ENCODE peak calls at places on chromosome 1, in six cellular contexts. D, S, A, W, I and N are unnamed samples.
A peak's percentile ranks its signal among the peaks of the same experiment; 100 is the strongest.

GRCh38 chr1:59453297-59453970 is 156.5 kb downstream of the FGGY start:
- DNase-seq in D (no peak), S (no peak), A (no peak), W (no peak), I (no peak), N (no peak)

GRCh38 chr1:99464738-99465137 is 181.2 kb upstream of the PALMD start:
- DNase-seq in D (no peak), S (no peak), A (no peak), W (no peak), I (no peak), N (no peak)

GRCh38 chr1:92804721-92805169 is 19.8 kb upstream of the EVI5 start:
- DNase-seq in D (peak; percentile 41), S (peak; percentile 61), A (peak; percentile 88), W (no peak), I (peak; percentile 97), N (peak; percentile 27)

GRCh38 chr1:33029921-33030320 is 6.8 kb downstream of the AK2 start:
- DNase-seq in D (no peak), S (peak; percentile 4), A (no peak), W (no peak), I (no peak), N (no peak)

GRCh38 chr1:78839704-78840277 is 166.7 kb downstream of the ADGRL4 start:
- DNase-seq in D (peak; percentile 23), S (peak; percentile 14), A (peak; percentile 29), W (peak; percentile 55), I (peak; percentile 69), N (peak; percentile 16)

GRCh38 chr1:24903011-24903461 is 27.0 kb downstream of the RUNX3 start:
- DNase-seq in D (no peak), S (no peak), A (no peak), W (peak; percentile 39), I (no peak), N (no peak)

GRCh38 chr1:21651214-21652042 is 17.7 kb downstream of the RAP1GAP start:
- DNase-seq in D (no peak), S (peak; percentile 94), A (peak; percentile 30), W (no peak), I (no peak), N (peak; percentile 59)

GRCh38 chr1:209884665-209885117 is 53.3 kb upstream of the SYT14 start:
- DNase-seq in D (peak; percentile 16), S (peak; percentile 45), A (peak; percentile 80), W (no peak), I (peak; percentile 97), N (no peak)

GRCh38 chr1:101259744-101260148 is 22.9 kb downstream of the S1PR1 start:
- DNase-seq in D (no peak), S (no peak), A (peak; percentile 49), W (no peak), I (peak; percentile 83), N (no peak)

GRCh38 chr1:15056515-15057285 is 96.8 kb upstream of the TMEM51 start:
- DNase-seq in D (no peak), S (peak; percentile 41), A (no peak), W (no peak), I (no peak), N (no peak)

GRCh38 chr1:203322480-203323179 is 17.3 kb downstream of the BTG2 start:
- DNase-seq in D (no peak), S (no peak), A (no peak), W (no peak), I (peak; percentile 83), N (no peak)

GRCh38 chr1:17013598-17014320 is 2.0 kb upstream of the ATP13A2 start:
- DNase-seq in D (no peak), S (no peak), A (no peak), W (no peak), I (no peak), N (no peak)

GRCh38 chr1:235858784-235859183 is 7.9 kb downstream of the LYST start:
- DNase-seq in D (no peak), S (no peak), A (peak; percentile 24), W (no peak), I (no peak), N (no peak)

GRCh38 chr1:178294654-178295053 is 200.8 kb downstream of the RASAL2 start:
- DNase-seq in D (no peak), S (no peak), A (no peak), W (no peak), I (no peak), N (no peak)

GRCh38 chr1:112460672-112461071 is 48.1 kb upstream of the WNT2B start:
- DNase-seq in D (peak; percentile 48), S (no peak), A (no peak), W (no peak), I (no peak), N (no peak)

GRCh38 chr1:212967767-212968166 is 17.4 kb downstream of the VASH2 start:
- DNase-seq in D (peak; percentile 45), S (peak; percentile 82), A (peak; percentile 81), W (no peak), I (no peak), N (peak; percentile 47)
- TF ChIP-seq JUN in D (no peak), S (no peak), A (no peak), W (no peak), I (no peak), N (no peak)

GRCh38 chr1:211641942-211642341 is 33.5 kb downstream of the NEK2 start:
- DNase-seq in D (no peak), S (no peak), A (no peak), W (no peak), I (no peak), N (no peak)

GRCh38 chr1:211639500-211640361 is 35.7 kb downstream of the NEK2 start:
- DNase-seq in D (peak; percentile 78), S (no peak), A (peak; percentile 38), W (no peak), I (peak; percentile 96), N (no peak)

GRCh38 chr1:211643324-211644212 is 31.9 kb downstream of the NEK2 start:
- DNase-seq in D (peak; percentile 96), S (peak; percentile 46), A (peak; percentile 39), W (peak; percentile 45), I (peak; percentile 63), N (no peak)

GRCh38 chr1:211644653-211645052 is 30.8 kb downstream of the NEK2 start:
- DNase-seq in D (no peak), S (no peak), A (no peak), W (no peak), I (no peak), N (no peak)

DNA sequence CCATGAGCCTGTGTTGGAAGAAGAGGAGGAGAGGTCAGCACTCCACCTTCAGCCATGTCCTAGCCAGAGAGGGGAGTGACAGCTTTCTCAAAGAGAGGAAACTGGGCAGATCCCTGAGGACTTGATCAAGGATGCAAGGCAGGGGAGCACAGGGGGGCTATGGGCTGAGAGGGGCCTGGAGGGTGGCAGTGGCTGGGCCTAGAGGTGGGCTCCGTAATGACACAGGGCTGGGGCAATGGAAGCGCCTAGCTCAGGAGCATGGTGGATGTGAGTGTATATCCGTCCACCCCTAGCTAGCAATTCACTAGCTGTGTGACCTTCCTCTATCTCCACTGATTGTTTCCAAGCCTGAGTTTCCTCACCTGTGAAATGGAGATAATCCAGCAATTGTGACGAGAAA is 32.6 kb downstream of the NEK2 start:
- DNase-seq in D (no peak), S (no peak), A (no peak), W (peak; percentile 31), I (no peak), N (no peak)
- TF ChIP-seq JUN in D (no peak), S (no peak), A (no peak), W (no peak), I (no peak), N (no peak)

GRCh38 chr1:194809665-194810064 is 1623.3 kb upstream of the B3GALT2 start:
- DNase-seq in D (no peak), S (no peak), A (no peak), W (no peak), I (no peak), N (no peak)

GRCh38 chr1:194807530-194808220 is 1621.3 kb upstream of the B3GALT2 start:
- DNase-seq in D (no peak), S (no peak), A (no peak), W (no peak), I (no peak), N (no peak)

GRCh38 chr1:194816859-194817258 is 1630.4 kb upstream of the B3GALT2 start:
- DNase-seq in D (no peak), S (no peak), A (no peak), W (no peak), I (no peak), N (no peak)

GRCh38 chr1:194818674-194819073 is 1632.3 kb upstream of the B3GALT2 start:
- DNase-seq in D (no peak), S (no peak), A (no peak), W (no peak), I (no peak), N (no peak)

DNA sequence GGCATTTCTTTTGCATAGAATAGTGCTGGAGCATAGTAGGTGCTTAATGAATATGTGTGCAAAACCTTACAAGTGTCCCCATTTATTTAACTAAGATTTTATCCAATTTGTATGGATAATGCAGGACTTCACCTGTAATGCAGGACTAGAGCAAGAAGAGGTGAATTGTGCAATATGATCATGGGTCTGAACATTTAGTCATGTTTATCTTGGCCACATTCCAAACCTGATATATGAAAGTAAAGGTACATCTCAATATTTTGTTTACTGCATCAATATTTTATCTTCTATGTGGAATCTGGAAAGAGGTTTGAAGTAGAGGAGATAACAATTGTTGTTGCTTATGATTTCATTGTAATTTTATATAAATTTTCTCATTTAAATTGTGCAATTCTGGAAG is 1626.7 kb upstream of the B3GALT2 start:
- DNase-seq in D (no peak), S (peak; percentile 12), A (no peak), W (no peak), I (no peak), N (no peak)
- TF ChIP-seq JUN in D (no peak), S (no peak), A (no peak), W (no peak), I (no peak), N (no peak)

GRCh38 chr1:220750126-220750525 is 2.0 kb downstream of the MTARC2 start:
- DNase-seq in D (no peak), S (no peak), A (no peak), W (no peak), I (peak; percentile 16), N (no peak)

GRCh38 chr1:220742520-220742919 is 5.6 kb upstream of the MTARC2 start:
- DNase-seq in D (no peak), S (no peak), A (no peak), W (no peak), I (no peak), N (no peak)

GRCh38 chr1:220751130-220751529 is 3.0 kb downstream of the MTARC2 start:
- DNase-seq in D (no peak), S (no peak), A (no peak), W (no peak), I (no peak), N (no peak)

GRCh38 chr1:220747426-220748090 is 564 bp upstream of the MTARC2 start:
- DNase-seq in D (no peak), S (no peak), A (no peak), W (no peak), I (no peak), N (no peak)

DNA sequence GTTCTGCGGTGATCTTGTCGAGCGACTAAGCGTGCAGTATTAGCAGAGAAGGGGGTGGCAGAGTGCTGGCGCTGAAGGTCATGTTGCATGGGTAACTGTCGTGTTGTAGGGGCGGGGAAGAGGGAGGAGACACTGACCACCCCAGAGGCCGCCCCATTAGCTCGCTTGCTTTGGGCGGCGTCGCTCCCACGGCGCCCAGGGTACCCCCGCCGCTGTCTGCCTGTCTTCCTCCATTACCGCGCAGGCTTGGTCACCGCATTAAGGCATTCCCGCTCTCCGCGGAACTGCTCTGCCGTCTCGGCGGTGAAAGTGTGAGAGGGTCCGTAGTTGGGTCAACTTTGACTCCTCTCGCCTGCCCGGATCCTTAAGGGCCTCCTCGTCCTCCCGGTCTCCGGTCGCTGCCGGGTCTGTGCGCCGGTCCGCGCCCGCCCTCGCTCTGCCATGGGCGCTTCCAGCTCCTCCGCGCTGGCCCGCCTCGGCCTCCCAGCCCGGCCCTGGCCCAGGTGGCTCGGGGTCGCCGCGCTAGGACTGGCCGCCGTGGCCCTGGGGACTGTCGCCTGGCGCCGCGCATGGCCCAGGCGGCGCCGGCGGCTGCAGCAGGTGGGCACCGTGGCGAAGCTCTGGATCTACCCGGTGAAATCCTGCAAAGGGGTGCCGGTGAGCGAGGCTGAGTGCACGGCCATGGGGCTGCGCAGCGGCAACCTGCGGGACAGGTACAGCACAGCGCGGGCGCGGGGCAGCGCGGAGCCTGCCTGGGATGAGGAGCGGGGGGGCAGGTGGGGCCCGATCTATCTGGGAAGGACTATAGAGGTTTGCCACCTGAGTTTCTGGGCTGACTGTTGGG is at the start of gene MTARC2:
- DNase-seq in D (peak; percentile 83), S (no peak), A (peak; percentile 82), W (peak; percentile 81), I (peak; percentile 85), N (peak; percentile 81)
- TF ChIP-seq JUN in D (peak; percentile 11), S (no peak), A (peak; percentile 75), W (no peak), I (no peak), N (peak; percentile 79)